ENCODE peak calls at places on chromosomes 2 and 18, in five cellular contexts. E, N, T, C and P are unnamed samples.

GRCh38 chr2:171712051-171712450 is 24.8 kb downstream of the DYNC1I2 start:
- DNase-seq in E (no peak), T (no peak), C (peak; percentile 89), N (peak; percentile 36), P (no peak)

GRCh38 chr2:61017003-61017555 is 441 bp upstream of the PEX13 start:
- DNase-seq in T (peak; percentile 58), E (peak; percentile 63), C (peak; percentile 69), N (peak; percentile 87), P (peak; percentile 55)

GRCh38 chr2:101200714-101201113 is 49.5 kb upstream of the TBC1D8 start:
- DNase-seq in T (no peak), C (peak; percentile 21), E (no peak), N (peak; percentile 48), P (no peak)

GRCh38 chr18:7688580-7688979 is 121.5 kb downstream of the PTPRM start:
- DNase-seq in N (no peak), T (no peak), E (no peak), C (no peak), P (no peak)

GRCh38 chr2:196266855-196267254 is 95.5 kb upstream of the STK17B start:
- DNase-seq in N (no peak), C (peak; percentile 62), T (no peak), E (no peak), P (no peak)

GRCh38 chr18:55489742-55490055 is 98.3 kb downstream of the TCF4 start:
- DNase-seq in N (no peak), E (no peak), T (no peak), C (no peak), P (peak; percentile 69)

GRCh38 chr2:134782107-134782506 is 56.3 kb upstream of the ACMSD start:
- DNase-seq in T (no peak), N (no peak), E (no peak), C (no peak), P (no peak)

GRCh38 chr2:41457026-41457425 is 590.8 kb upstream of the PKDCC start:
- DNase-seq in N (no peak), E (no peak), C (no peak), T (no peak), P (no peak)

GRCh38 chr2:15760232-15760890 is 168.7 kb downstream of the DDX1 start:
- DNase-seq in C (no peak), N (no peak), E (no peak), T (no peak), P (no peak)

GRCh38 chr2:233301811-233302210 is 5.8 kb upstream of the SAG start:
- DNase-seq in E (no peak), N (no peak), C (no peak), T (no peak), P (no peak)

GRCh38 chr2:127656569-127657231 is 10.7 kb downstream of the GPR17 start:
- DNase-seq in E (no peak), T (peak; percentile 21), N (no peak), C (no peak), P (no peak)